ENCODE peak calls at places on chromosomes 13 and 19, in six cellular contexts. E, P, Z, W, K and Q are unnamed samples.

GRCh38 chr13:105442941-105443340 is 1092.5 kb downstream of the EFNB2 start:
- DNase-seq in E (peak; percentile 97), P (peak; percentile 28), W (no peak), K (peak; percentile 99), Z (peak; percentile 72), Q (peak; percentile 59)

GRCh38 chr13:99558570-99559180 is 57.4 kb downstream of the TM9SF2 start:
- DNase-seq in K (no peak), E (no peak), Z (no peak), P (no peak), W (no peak), Q (no peak)

GRCh38 chr13:37534181-37534580 is 64.4 kb downstream of the POSTN start:
- DNase-seq in E (peak; percentile 0), P (no peak), Z (no peak), K (peak; percentile 63), W (no peak), Q (no peak)

GRCh38 chr13:32320528-32320927 is 5.2 kb downstream of the BRCA2 start:
- DNase-seq in K (no peak), Z (no peak), E (no peak), P (no peak), W (no peak), Q (no peak)

GRCh38 chr13:56352356-56352755 is 788.4 kb upstream of the PRR20A start:
- DNase-seq in K (no peak), P (no peak), Z (no peak), E (no peak), W (no peak), Q (no peak)

GRCh38 chr13:98474761-98475160 is 102.1 kb downstream of the STK24 start:
- DNase-seq in K (no peak), Z (no peak), E (no peak), W (no peak), P (no peak), Q (no peak)

GRCh38 chr19:11166281-11167142 is 10.9 kb upstream of the SPC24 start:
- DNase-seq in E (no peak), K (peak; percentile 30), Z (no peak), W (no peak), P (no peak), Q (no peak)

GRCh38 chr19:50349277-50350057 is 16.0 kb downstream of the NAPSA start:
- DNase-seq in P (no peak), W (no peak), E (peak; percentile 82), Z (no peak), K (no peak), Q (no peak)

GRCh38 chr13:111937763-111938375 is 129.1 kb upstream of the SOX1 start:
- DNase-seq in Z (no peak), K (no peak), E (no peak), W (no peak), P (no peak), Q (no peak)

GRCh38 chr13:111395511-111396393 is 75.3 kb downstream of the TEX29 start:
- DNase-seq in W (no peak), Z (no peak), P (no peak), K (no peak), E (no peak), Q (no peak)

GRCh38 chr13:102220681-102221228 is 181.1 kb downstream of the FGF14 start:
- DNase-seq in E (no peak), W (no peak), P (no peak), Z (peak; percentile 25), K (no peak), Q (no peak)

GRCh38 chr19:47464619-47465018 is 7.1 kb downstream of the SLC8A2 start:
- DNase-seq in P (no peak), W (no peak), K (no peak), Z (no peak), E (no peak), Q (no peak)

GRCh38 chr19:46503848-46504453 is 8.3 kb upstream of the PNMA8B start:
- DNase-seq in P (no peak), Z (no peak), E (no peak), K (no peak), W (no peak), Q (no peak)

GRCh38 chr19:13082192-13083007 is 20.3 kb downstream of the LYL1 start:
- DNase-seq in K (no peak), E (peak; percentile 63), P (no peak), Z (peak; percentile 67), W (no peak), Q (peak; percentile 26)

GRCh38 chr19:5694167-5694951 is 4.3 kb downstream of the RPL36 start:
- DNase-seq in K (no peak), P (no peak), W (peak; percentile 45), E (no peak), Z (peak; percentile 5), Q (no peak)

GRCh38 chr13:21435710-21436151 is 23.4 kb downstream of the ZDHHC20 start:
- DNase-seq in K (peak; percentile 55), W (peak; percentile 28), P (peak; percentile 17), Z (peak; percentile 53), E (peak; percentile 93), Q (peak; percentile 23)

GRCh38 chr13:106570354-106570822 is 2.5 kb upstream of the ARGLU1 start:
- DNase-seq in K (no peak), P (no peak), E (peak; percentile 92), W (peak; percentile 75), Z (peak; percentile 83), Q (no peak)

GRCh38 chr13:21453352-21454089 is 5.6 kb downstream of the ZDHHC20 start:
- DNase-seq in K (no peak), W (no peak), Z (no peak), E (no peak), P (no peak), Q (no peak)

GRCh38 chr19:507286-508203 is at the start of gene TPGS1:
- DNase-seq in K (peak; percentile 56), P (peak; percentile 78), E (peak; percentile 100), W (peak; percentile 91), Z (peak; percentile 90), Q (peak; percentile 68)

GRCh38 chr13:94968757-94969086 is 256.4 kb upstream of the SOX21 start:
- DNase-seq in Z (no peak), K (no peak), W (no peak), E (no peak), P (no peak), Q (no peak)

GRCh38 chr19:42113641-42114348 is 18.5 kb downstream of the POU2F2 start:
- DNase-seq in Z (peak; percentile 67), E (peak; percentile 98), P (peak; percentile 49), K (peak; percentile 93), W (no peak), Q (peak; percentile 90)

GRCh38 chr19:17610384-17610783 is 54.9 kb downstream of the COLGALT1 start:
- DNase-seq in Z (no peak), W (no peak), P (no peak), E (peak; percentile 32), K (no peak), Q (peak; percentile 56)

GRCh38 chr13:49936943-49937273 is 768 bp upstream of the SPRYD7 start:
- DNase-seq in P (no peak), W (no peak), Z (no peak), E (no peak), K (no peak), Q (no peak)

GRCh38 chr13:48892311-48892710 is 83.4 kb upstream of the FNDC3A start:
- DNase-seq in W (no peak), Z (peak; percentile 30), P (no peak), K (peak; percentile 63), E (peak; percentile 89), Q (peak; percentile 41)

GRCh38 chr13:48000559-48001126 is 430 bp downstream of the SUCLA2 start:
- DNase-seq in K (no peak), P (no peak), W (no peak), Z (peak; percentile 30), E (peak; percentile 35), Q (no peak)

GRCh38 chr19:13298565-13299481 is 148.6 kb downstream of the IER2 start:
- DNase-seq in E (no peak), W (no peak), Z (no peak), P (no peak), K (no peak), Q (no peak)

GRCh38 chr19:53517114-53517741 is 20.7 kb upstream of the ZNF331 start:
- DNase-seq in P (no peak), W (no peak), E (no peak), K (no peak), Z (no peak), Q (no peak)

GRCh38 chr19:41537789-41538188 is 38.2 kb upstream of the CEACAM21 start:
- DNase-seq in P (no peak), K (no peak), E (peak; percentile 71), W (peak; percentile 57), Z (no peak), Q (no peak)

GRCh38 chr19:54104998-54105715 is 2.5 kb downstream of the NDUFA3 start:
- DNase-seq in W (no peak), E (no peak), Z (no peak), P (no peak), K (no peak), Q (no peak)

GRCh38 chr19:54489341-54489740 is 13.3 kb upstream of the LAIR2 start:
- DNase-seq in Z (no peak), W (no peak), P (no peak), E (no peak), K (no peak), Q (no peak)